ENCODE peak calls at places on chromosomes 11 and 22, in six cellular contexts. T is PC-9, N is GM23248, V is hepatocyte, A is neuronal stem cell, B is OCI-LY7. Y is an unnamed sample. For H3K9me3, the result is how much of the 10 kb centered on the place peaks cover.

GRCh38 chr11:13772223-13773046 is 104.0 kb downstream of the FAR1 start:
- DNase-seq in N (peak), B (peak), V (peak), T (peak), A (peak), Y (peak)

GRCh38 chr11:79437981-79438630 is 2.7 kb downstream of the TENM4 start:
- DNase-seq in T (no peak), V (peak), B (no peak), A (no peak), N (peak), Y (peak)

GRCh38 chr11:917426-917825 is 6.8 kb upstream of the CHID1 start:
- DNase-seq in A (no peak), T (no peak), N (no peak), V (no peak), B (no peak), Y (no peak)

GRCh38 chr11:76512851-76513653 is 68.2 kb downstream of the EMSY start:
- DNase-seq in A (no peak), B (peak), T (peak), N (peak), V (peak), Y (peak)

GRCh38 chr22:49853981-49854791 is 542 bp downstream of the ZBED4 start:
- DNase-seq in A (peak), T (no peak), V (peak), N (peak), B (peak), Y (peak)

GRCh38 chr22:31084811-31085492 is 3.8 kb downstream of the SMTN start:
- DNase-seq in N (peak), A (peak), V (peak), B (peak), T (no peak), Y (peak)

GRCh38 chr22:32055069-32055468 is 12.0 kb downstream of the SLC5A1 start:
- DNase-seq in T (no peak), B (no peak), N (no peak), V (no peak), A (no peak), Y (no peak)

GRCh38 chr11:134340354-134340964 is 8.7 kb downstream of the GLB1L2 start:
- DNase-seq in N (no peak), B (no peak), T (no peak), V (no peak), A (no peak), Y (no peak)

GRCh38 chr11:59765068-59765770 is 10.0 kb downstream of the STX3 start:
- DNase-seq in T (no peak), B (no peak), A (no peak), V (no peak), N (no peak), Y (no peak)

GRCh38 chr22:38843201-38843715 is 570 bp downstream of the NPTXR start:
- DNase-seq in V (peak), N (peak), B (no peak), T (peak), A (peak), Y (peak)

GRCh38 chr11:106828976-106829375 is 189.3 kb downstream of the GUCY1A2 start:
- DNase-seq in V (no peak), T (no peak), N (no peak), A (no peak), B (no peak), Y (no peak)

GRCh38 chr11:75615709-75616108 is 53.1 kb downstream of the MAP6 start:
- DNase-seq in V (no peak), N (no peak), T (no peak), A (no peak), B (no peak), Y (no peak)

GRCh38 chr11:78226684-78227680 is 38.3 kb downstream of the USP35 start:
- DNase-seq in A (no peak), N (no peak), V (no peak), T (no peak), B (peak), Y (no peak)

GRCh38 chr11:3721002-3721401 is 49.8 kb upstream of the CHRNA10 start:
- DNase-seq in B (no peak), N (no peak), A (no peak), T (no peak), V (no peak), Y (no peak)

GRCh38 chr11:88494857-88495256 is 157.3 kb upstream of the CTSC start:
- DNase-seq in A (no peak), B (no peak), T (no peak), N (no peak), V (no peak), Y (no peak)

GRCh38 chr11:124611016-124611571 is at the start of gene PANX3:
- DNase-seq in V (no peak), A (no peak), B (no peak), T (no peak), N (no peak), Y (no peak)

GRCh38 chr22:46520880-46521279 is 16.5 kb downstream of the CELSR1 start:
- DNase-seq in V (no peak), T (no peak), B (no peak), A (no peak), N (no peak), Y (no peak)

GRCh38 chr11:22478169-22478568 is 140.0 kb downstream of the SLC17A6 start:
- DNase-seq in A (no peak), T (no peak), N (peak), V (no peak), B (no peak), Y (no peak)

GRCh38 chr11:95790933-95791247 is 592 bp downstream of the CEP57 start:
- DNase-seq in V (peak), B (peak), A (peak), N (peak), T (peak), Y (peak)

GRCh38 chr11:117631336-117632090 is 165.5 kb downstream of the DSCAML1 start:
- DNase-seq in T (no peak), N (no peak), B (no peak), V (peak), A (no peak), Y (no peak)

GRCh38 chr11:126232683-126233082 is 21.1 kb downstream of the FAM118B start:
- DNase-seq in T (no peak), B (no peak), A (no peak), V (no peak), N (no peak), Y (no peak)

GRCh38 chr11:26783997-26784396 is 62.1 kb upstream of the SLC5A12 start:
- DNase-seq in N (no peak), B (no peak), A (no peak), T (no peak), V (no peak), Y (no peak)

GRCh38 chr11:125168875-125169537 is 4.5 kb downstream of the PKNOX2 start:
- DNase-seq in N (no peak), T (no peak), V (peak), B (no peak), A (no peak), Y (no peak)

GRCh38 chr11:3120071-3120792 is 44.9 kb downstream of the OSBPL5 start:
- DNase-seq in T (no peak), N (no peak), V (no peak), A (no peak), B (no peak), Y (no peak)

GRCh38 chr11:25902476-25902875 is 429.5 kb upstream of the ANO3 start:
- DNase-seq in A (no peak), N (no peak), B (no peak), T (no peak), V (no peak), Y (no peak)

GRCh38 chr11:16133867-16134266 is 222.5 kb downstream of the SOX6 start:
- DNase-seq in T (no peak), A (no peak), N (peak), V (no peak), B (no peak), Y (no peak)

GRCh38 chr11:82085493-82085892 is 648.2 kb downstream of the FAM181B start:
- DNase-seq in T (no peak), B (no peak), N (no peak), A (no peak), V (no peak), Y (no peak)

GRCh38 chr11:125941606-125942275 is 4.1 kb upstream of the VSIG10L2 start:
- DNase-seq in V (peak), A (peak), T (no peak), N (peak), B (peak), Y (peak)

GRCh38 chr11:109076870-109077269 is 345.1 kb upstream of the C11orf87 start:
- DNase-seq in A (no peak), N (no peak), B (no peak), T (no peak), V (no peak), Y (no peak)

GRCh38 chr11:47912843-47913437 is 64.8 kb upstream of the NUP160 start:
- DNase-seq in B (no peak), V (no peak), T (peak), A (no peak), N (peak), Y (no peak)

GRCh38 chr11:45383229-45383628 is 97.1 kb upstream of the SYT13 start:
- DNase-seq in B (no peak), V (no peak), A (no peak), N (peak), T (no peak), Y (peak)

GRCh38 chr11:70644343-70645060 is 246.2 kb downstream of the CTTN start:
- DNase-seq in A (no peak), V (no peak), B (no peak), N (no peak), T (no peak), Y (no peak)

GRCh38 chr11:106608677-106609076 is 409.6 kb downstream of the GUCY1A2 start:
- DNase-seq in T (peak), V (no peak), A (no peak), B (no peak), N (peak), Y (peak)

GRCh38 chr11:468493-468892 is 18.4 kb downstream of the PTDSS2 start:
- DNase-seq in N (no peak), T (no peak), V (no peak), A (no peak), B (no peak), Y (no peak)

GRCh38 chr22:41582694-41583093 is 6.9 kb downstream of the PMM1 start:
- DNase-seq in A (no peak), B (no peak), T (no peak), V (no peak), N (no peak), Y (no peak)

GRCh38 chr22:40024201-40025061 is 29.7 kb downstream of the FAM83F start:
- DNase-seq in T (peak), A (peak), N (peak), B (peak), V (peak), Y (peak)
- H2AFZ ChIP-seq in T (no peak), A (no peak), N (no peak), B (no peak), V (no peak), Y (no peak)

GRCh38 chr11:66360406-66361073 is 11.0 kb downstream of the SLC29A2 start:
- DNase-seq in A (no peak), B (no peak), N (no peak), V (no peak), T (no peak), Y (no peak)
- H3K9me3 ChIP-seq in A (under half), B (under half), N (under half), V (under half), T (under half), Y (under half)

GRCh38 chr11:35085766-35086165 is 53.2 kb upstream of the CD44 start:
- DNase-seq in N (peak), V (no peak), B (no peak), T (no peak), A (no peak), Y (no peak)

GRCh38 chr11:35087648-35088047 is 51.3 kb upstream of the CD44 start:
- DNase-seq in V (no peak), T (no peak), N (peak), B (no peak), A (no peak), Y (peak)

GRCh38 chr11:35088676-35089075 is 50.3 kb upstream of the CD44 start:
- DNase-seq in N (peak), V (no peak), T (peak), A (no peak), B (no peak), Y (no peak)

GRCh38 chr11:35088226-35088625 is 50.7 kb upstream of the CD44 start:
- DNase-seq in B (no peak), T (no peak), A (no peak), V (no peak), N (peak), Y (no peak)

GRCh38 chr11:35089724-35090505 is 49.1 kb upstream of the CD44 start:
- DNase-seq in T (no peak), V (no peak), N (no peak), A (no peak), B (peak), Y (no peak)
- H3K4me2 ChIP-seq in T (no peak), V (no peak), N (no peak), A (no peak), B (peak), Y (no peak)

GRCh38 chr11:122879785-122880184 is 2.8 kb upstream of the JHY start:
- DNase-seq in B (no peak), T (no peak), N (no peak), V (no peak), A (no peak), Y (no peak)
- H2AFZ ChIP-seq in B (no peak), T (no peak), N (no peak), V (no peak), A (no peak), Y (no peak)

DNA sequence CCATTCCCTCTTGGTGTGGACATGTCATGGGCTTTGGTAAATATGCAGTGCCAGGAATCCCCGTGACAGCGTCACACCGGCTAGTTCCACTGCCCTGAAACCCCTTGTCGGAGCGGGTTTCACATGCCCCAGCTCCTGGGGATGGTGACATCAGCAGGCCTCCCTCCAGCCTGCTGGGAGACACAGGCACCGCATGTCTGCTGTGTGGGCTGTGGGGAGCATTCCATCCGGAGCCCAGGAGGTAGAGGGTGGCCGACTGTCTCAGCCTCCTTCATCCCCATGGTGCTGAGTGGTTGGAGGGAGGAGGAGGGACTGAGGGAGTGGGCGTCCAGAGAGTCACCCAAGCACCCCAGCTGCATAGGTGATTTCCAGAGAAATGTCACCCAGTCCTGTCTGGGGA is 1161.1 kb downstream of the BRD1 start:
- DNase-seq in A (no peak), T (no peak), V (no peak), N (no peak), B (no peak), Y (no peak)
- H3K9me3 ChIP-seq in A (under half), T (under half), V (under half), N (under half), B (under half), Y (under half)

Y was measured in fibroblast of lung.